ENCODE peak calls at places on chromosomes 2 and 18, in six cellular contexts. P, R, J, O, C and D are unnamed samples.

GRCh38 chr2:29272311-29272710 is 157.1 kb downstream of the CLIP4 start:
- DNase-seq in P (no peak), R (no peak), J (no peak), O (no peak), C (no peak), D (no peak)

GRCh38 chr18:59502222-59502898 is 143.3 kb upstream of the LMAN1 start:
- DNase-seq in P (no peak), R (no peak), J (no peak), O (peak; percentile 58), C (peak; percentile 47), D (no peak)

GRCh38 chr2:166932032-166932431 is 43.8 kb downstream of the XIRP2 start:
- DNase-seq in P (no peak), R (no peak), J (no peak), O (no peak), C (no peak), D (no peak)

GRCh38 chr2:121977326-121977725 is 221.9 kb downstream of the TSN start:
- DNase-seq in P (no peak), R (no peak), J (no peak), O (no peak), C (no peak), D (peak; percentile 66)

GRCh38 chr2:202718614-202719013 is 83.8 kb downstream of the FAM117B start:
- DNase-seq in P (no peak), R (no peak), J (no peak), O (peak; percentile 41), C (no peak), D (no peak)

GRCh38 chr2:21710031-21710430 is 586.3 kb downstream of the TDRD15 start:
- DNase-seq in P (no peak), R (no peak), J (no peak), O (no peak), C (no peak), D (no peak)

GRCh38 chr2:890791-891190 is 59.9 kb upstream of the SNTG2 start:
- DNase-seq in P (no peak), R (no peak), J (no peak), O (no peak), C (no peak), D (peak; percentile 54)

GRCh38 chr2:45938649-45939511 is 287.4 kb downstream of the PRKCE start:
- DNase-seq in P (peak; percentile 79), R (no peak), J (peak; percentile 52), O (peak; percentile 94), C (peak; percentile 15), D (peak; percentile 95)

GRCh38 chr2:21183306-21183705 is 59.5 kb downstream of the TDRD15 start:
- DNase-seq in P (no peak), R (no peak), J (no peak), O (no peak), C (no peak), D (no peak)

DNA sequence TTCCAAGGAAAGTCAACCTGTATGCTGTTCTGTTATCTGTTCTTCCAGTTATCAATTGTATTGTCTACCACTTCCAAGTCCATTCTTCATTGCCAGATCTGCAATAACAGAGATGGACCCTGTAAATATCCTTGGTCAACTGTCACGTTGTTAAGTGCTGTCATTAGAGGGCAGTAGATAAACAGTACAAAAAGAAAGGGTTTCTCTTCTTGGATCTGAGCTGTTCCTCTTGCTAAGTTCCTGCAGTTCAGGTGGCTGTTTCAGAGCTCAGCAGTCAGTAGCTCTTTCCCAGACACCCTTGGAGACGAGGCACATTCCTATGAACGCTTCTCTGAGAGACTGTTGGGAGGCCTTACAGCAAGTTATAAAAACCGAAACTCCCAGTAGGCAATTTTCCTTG is 957.1 kb upstream of the CHAC2 start:
- DNase-seq in P (no peak), R (no peak), J (no peak), O (peak; percentile 2), C (no peak), D (no peak)
- TF ChIP-seq CTCF in P (no peak), R (no peak), J (no peak), O (peak; percentile 39), C (no peak), D (peak; percentile 38)

GRCh38 chr2:102619414-102620319 is at the start of gene SLC9A2:
- DNase-seq in P (peak; percentile 55), R (peak; percentile 70), J (no peak), O (no peak), C (peak; percentile 70), D (no peak)
- TF ChIP-seq CTCF in P (no peak), R (no peak), J (no peak), O (no peak), C (no peak), D (no peak)

GRCh38 chr2:234611209-234611608 is 114.3 kb upstream of the ARL4C start:
- DNase-seq in P (no peak), R (no peak), J (no peak), O (no peak), C (no peak), D (peak; percentile 3)
- TF ChIP-seq CTCF in P (peak; percentile 29), R (peak; percentile 37), J (no peak), O (no peak), C (peak; percentile 39), D (peak; percentile 45)

GRCh38 chr2:232418056-232418455 is 11.4 kb downstream of the ALPG start:
- DNase-seq in P (peak; percentile 32), R (no peak), J (no peak), O (no peak), C (no peak), D (no peak)
- TF ChIP-seq CTCF in P (no peak), R (no peak), J (no peak), O (no peak), C (no peak), D (no peak)

DNA sequence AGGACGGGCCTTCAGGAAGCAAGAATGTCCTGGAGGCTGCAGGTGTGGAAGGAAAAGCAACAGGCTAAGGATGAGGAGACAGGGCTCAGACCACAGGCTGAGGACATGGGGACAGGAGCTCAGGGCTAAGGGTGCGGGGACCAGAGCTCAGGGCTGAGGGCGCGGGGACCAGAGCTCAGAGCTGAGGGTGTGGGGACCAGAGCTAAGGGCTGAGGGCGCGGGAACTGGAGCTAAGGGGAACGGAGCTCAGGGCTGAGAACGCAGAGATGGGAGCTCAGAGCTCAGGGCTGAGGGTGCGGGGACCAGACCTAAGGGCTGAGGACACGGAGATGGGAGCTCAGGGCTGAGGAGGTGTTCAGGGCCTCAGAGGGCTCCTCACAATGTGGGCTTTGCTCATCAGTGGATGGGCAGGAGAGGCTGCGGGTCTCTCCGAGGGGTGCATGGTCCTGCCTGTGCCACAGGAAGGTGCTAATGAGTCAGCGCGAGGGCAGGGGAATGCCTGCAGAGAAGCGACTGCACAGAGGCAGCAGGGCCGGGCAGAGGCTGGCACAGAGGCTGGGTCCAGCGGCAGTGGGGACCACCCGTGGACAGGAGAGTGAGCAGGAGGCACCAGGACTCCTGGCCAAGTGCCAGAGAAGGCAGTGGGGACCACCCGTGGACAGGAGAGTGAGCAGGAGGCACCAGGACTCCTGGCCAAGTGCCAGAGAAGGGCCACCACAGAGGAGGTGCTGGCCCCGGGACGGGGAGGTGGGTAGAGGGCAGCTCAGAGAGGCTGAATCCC is 271.7 kb downstream of the TWIST2 start:
- DNase-seq in P (no peak), R (no peak), J (no peak), O (no peak), C (no peak), D (no peak)
- TF ChIP-seq CTCF in P (no peak), R (no peak), J (no peak), O (no peak), C (no peak), D (no peak)

GRCh38 chr18:42141439-42141838 is 186.4 kb downstream of the PIK3C3 start:
- DNase-seq in P (no peak), R (no peak), J (no peak), O (no peak), C (no peak), D (no peak)
- TF ChIP-seq CTCF in P (no peak), R (no peak), J (no peak), O (no peak), C (no peak), D (no peak)

GRCh38 chr18:57438669-57439616 is 3.8 kb downstream of the ONECUT2 start:
- DNase-seq in P (no peak), R (peak; percentile 45), J (no peak), O (no peak), C (no peak), D (no peak)
- TF ChIP-seq CTCF in P (no peak), R (no peak), J (no peak), O (no peak), C (no peak), D (no peak)

GRCh38 chr2:112020561-112020960 is 34.5 kb upstream of the TMEM87B start:
- DNase-seq in P (no peak), R (no peak), J (no peak), O (no peak), C (no peak), D (no peak)
- TF ChIP-seq CTCF in P (no peak), R (no peak), J (no peak), O (no peak), C (peak; percentile 10), D (no peak)